ENCODE peak calls at places on chromosomes 3 and 15, in nine cellular contexts. E is esophagus squamous epithelium, M is GM12878, D is esophagus muscularis mucosa, P is erythroblast, R is uterus, Q is adrenal gland, K is IMR-90, W is GM12892. J is an unnamed sample.

GRCh38 chr3:187139126-187139894 is at the start of gene RPL39L:
- DNase-seq in E (peak; percentile 36), D (peak; percentile 94), P (peak; percentile 85), Q (peak; percentile 69), M (peak; percentile 64), K (peak; percentile 76), R (peak; percentile 71), W (peak; percentile 92), J (peak; percentile 80)

GRCh38 chr3:59127071-59127470 is 77.2 kb upstream of the CFAP20DC start:
- DNase-seq in R (no peak), K (peak; percentile 83), E (no peak), M (no peak), Q (no peak), D (no peak), W (no peak), P (no peak), J (no peak)

GRCh38 chr3:195537995-195538394 is 5.1 kb downstream of the PPP1R2 start:
- DNase-seq in W (no peak), D (no peak), Q (no peak), K (no peak), M (peak; percentile 68), E (no peak), P (no peak), R (no peak), J (no peak)

GRCh38 chr15:101318810-101319200 is 23.8 kb upstream of the SNRPA1 start:
- DNase-seq in E (no peak), R (no peak), K (no peak), W (no peak), D (no peak), M (no peak), P (no peak), Q (no peak), J (no peak)

GRCh38 chr3:39548282-39548681 is 80.8 kb downstream of the MOBP start:
- DNase-seq in M (no peak), K (no peak), Q (no peak), D (peak; percentile 39), R (no peak), P (no peak), E (no peak), W (no peak), J (no peak)

GRCh38 chr3:127457746-127458145 is 132.8 kb downstream of the TPRA1 start:
- DNase-seq in D (no peak), E (no peak), K (no peak), W (no peak), Q (no peak), R (no peak), P (no peak), M (no peak), J (no peak)

GRCh38 chr3:177804032-177804431 is 606.8 kb upstream of the TBL1XR1 start:
- DNase-seq in K (no peak), W (no peak), M (no peak), E (no peak), R (no peak), D (no peak), P (no peak), Q (no peak), J (no peak)

GRCh38 chr15:56232058-56232457 is 11.6 kb downstream of the RFX7 start:
- DNase-seq in K (no peak), Q (no peak), R (no peak), D (no peak), W (no peak), M (no peak), P (peak; percentile 31), E (no peak), J (no peak)

GRCh38 chr3:39779511-39780230 is 29.7 kb upstream of the MYRIP start:
- DNase-seq in E (no peak), K (no peak), W (no peak), R (no peak), P (no peak), D (no peak), M (no peak), Q (no peak), J (peak; percentile 71)

GRCh38 chr3:127820871-127821853 is 1.2 kb downstream of the MGLL start:
- DNase-seq in P (peak; percentile 28), K (peak; percentile 56), D (no peak), E (no peak), W (no peak), Q (no peak), R (no peak), M (no peak), J (no peak)

GRCh38 chr15:93213281-93213680 is 124.3 kb upstream of the RGMA start:
- DNase-seq in D (no peak), W (no peak), M (no peak), Q (no peak), K (no peak), R (no peak), E (no peak), P (no peak), J (no peak)
- TF ChIP-seq POLR2A in D (no peak), W (no peak), M (no peak), Q (no peak), K (no peak), R (no peak), E (no peak), P (no peak), J (no peak)

GRCh38 chr15:84888639-84889038 is 4.2 kb downstream of the SLC28A1 start:
- DNase-seq in E (no peak), K (no peak), Q (no peak), D (no peak), R (no peak), M (no peak), W (no peak), P (no peak), J (no peak)

GRCh38 chr15:84886984-84887299 is 2.5 kb downstream of the SLC28A1 start:
- DNase-seq in E (no peak), R (no peak), M (no peak), P (no peak), K (no peak), D (no peak), Q (no peak), W (no peak), J (no peak)

GRCh38 chr15:84887928-84888327 is 3.5 kb downstream of the SLC28A1 start:
- DNase-seq in W (no peak), R (no peak), P (no peak), M (no peak), K (no peak), D (no peak), Q (no peak), E (no peak), J (no peak)

GRCh38 chr15:84883916-84884781 is at the start of gene SLC28A1:
- DNase-seq in W (no peak), P (no peak), R (no peak), E (no peak), D (no peak), M (no peak), Q (no peak), K (no peak), J (peak; percentile 50)

GRCh38 chr15:84886211-84886983 is 1.9 kb downstream of the SLC28A1 start:
- DNase-seq in D (no peak), P (no peak), R (no peak), E (no peak), W (no peak), K (no peak), M (no peak), Q (no peak), J (no peak)
- TF ChIP-seq POLR2A in D (no peak), P (no peak), R (no peak), E (no peak), W (no peak), K (no peak), M (no peak), Q (no peak), J (no peak)

GRCh38 chr3:30720586-30721313 is 114.3 kb downstream of the TGFBR2 start:
- DNase-seq in M (no peak), Q (no peak), R (no peak), E (no peak), K (peak; percentile 95), W (no peak), P (no peak), D (no peak), J (no peak)
- TF ChIP-seq POLR2A in M (no peak), Q (no peak), R (no peak), E (no peak), K (no peak), W (no peak), P (no peak), D (no peak), J (no peak)

DNA sequence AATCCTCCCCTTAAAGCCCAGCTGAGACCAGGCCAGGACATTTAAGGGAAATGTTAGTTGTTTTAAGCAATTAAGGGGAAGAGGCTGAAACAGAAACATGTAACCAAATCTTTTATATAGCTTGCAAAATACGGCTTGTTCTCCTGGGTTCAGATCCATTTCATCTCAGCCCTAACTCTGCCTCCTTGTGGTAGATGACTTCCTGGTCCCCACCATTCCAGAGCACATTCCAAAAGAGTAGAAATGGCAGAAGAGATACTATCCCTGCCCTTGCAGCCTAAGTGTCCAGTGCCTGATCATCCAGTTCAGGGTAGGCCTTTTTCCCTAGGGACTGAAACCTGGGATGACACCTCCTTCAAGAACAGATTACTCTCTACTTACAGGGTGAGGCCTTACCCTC is 266.2 kb upstream of the VEPH1 start:
- DNase-seq in R (no peak), W (no peak), M (no peak), E (no peak), D (no peak), K (no peak), P (no peak), Q (no peak), J (no peak)
- TF ChIP-seq POLR2A in R (no peak), W (no peak), M (no peak), E (no peak), D (no peak), K (no peak), P (no peak), Q (no peak), J (no peak)

GRCh38 chr3:64686446-64686908 is 1.3 kb downstream of the ADAMTS9 start:
- DNase-seq in K (peak; percentile 52), E (no peak), Q (peak; percentile 50), W (no peak), R (no peak), M (no peak), D (no peak), P (peak; percentile 33), J (no peak)

GRCh38 chr3:64685800-64686445 is 1.9 kb downstream of the ADAMTS9 start:
- DNase-seq in D (peak; percentile 96), P (peak; percentile 50), Q (peak; percentile 95), M (no peak), E (no peak), K (peak; percentile 88), W (no peak), R (peak; percentile 97), J (peak; percentile 94)

GRCh38 chr3:64687381-64687780 is 419 bp downstream of the ADAMTS9 start:
- DNase-seq in M (no peak), P (no peak), K (no peak), W (no peak), R (peak; percentile 36), E (no peak), D (no peak), Q (peak; percentile 39), J (no peak)

GRCh38 chr3:64685331-64685799 is 2.4 kb downstream of the ADAMTS9 start:
- DNase-seq in M (no peak), D (no peak), P (no peak), W (no peak), R (peak; percentile 71), E (no peak), Q (peak; percentile 81), K (peak; percentile 65), J (peak; percentile 23)

DNA sequence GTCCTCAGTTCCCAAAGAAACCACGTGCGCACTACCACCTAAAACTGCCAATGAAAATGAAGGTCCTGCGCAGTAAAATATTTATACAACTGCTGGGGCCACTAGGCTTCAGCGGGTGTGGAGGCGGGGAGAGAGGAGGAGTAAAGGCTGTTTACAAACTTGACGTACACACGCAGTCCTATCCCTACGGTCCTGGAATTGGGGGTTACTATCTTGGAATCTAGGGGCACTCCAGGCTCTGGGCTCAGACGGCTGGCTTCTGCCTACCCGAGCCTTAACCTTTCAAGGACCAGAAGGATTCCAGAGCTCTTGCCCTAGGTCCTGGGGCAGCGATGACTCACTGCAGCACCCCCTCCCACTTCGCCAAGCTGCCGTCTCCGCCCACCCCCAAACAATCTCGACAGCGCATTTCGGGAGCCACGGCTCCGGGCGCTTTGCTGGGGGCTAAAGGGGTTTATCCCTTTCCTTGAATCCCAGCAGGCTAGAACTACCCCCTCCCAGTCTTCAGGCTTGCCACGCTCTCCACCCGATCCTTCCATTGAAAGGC is 3.0 kb downstream of the ADAMTS9 start:
- DNase-seq in P (no peak), K (peak; percentile 46), Q (peak; percentile 65), D (no peak), W (no peak), R (peak; percentile 81), M (no peak), E (no peak), J (peak; percentile 59)
- TF ChIP-seq POLR2A in P (no peak), K (no peak), Q (peak; percentile 22), D (no peak), W (no peak), R (peak; percentile 44), M (no peak), E (peak; percentile 23), J (peak; percentile 64)